ENCODE peak calls at places on chromosomes 7 and 10, in seven cellular contexts. W is SW480; F is activated naive CD4-positive, alpha-beta T cell treated with anti-CD3 and anti-CD28 coated beads, Interleukin-2, amount 10 ng/mL, durations not matched to agents 7 days and 5 days; D is effector memory CD8-positive, alpha-beta T cell; V is NCI-H1105; T is activated CD8-positive, alpha-beta memory T cell treated with anti-CD3 and anti-CD28 coated beads for 1 hour; H is NCI-H774. A is an unnamed sample.

GRCh38 chr10:109308971-109309370 is 614.3 kb downstream of the XPNPEP1 start:
- DNase-seq in D (no peak), W (no peak), H (no peak), F (no peak), T (no peak), V (no peak), A (no peak)

GRCh38 chr7:83835424-83835823 is 186.5 kb upstream of the SEMA3E start:
- DNase-seq in W (no peak), T (no peak), H (no peak), V (peak), F (no peak), D (no peak), A (peak)

GRCh38 chr7:63900394-63901203 is 98.0 kb upstream of the ZNF722 start:
- DNase-seq in H (peak), T (peak), F (peak), W (peak), D (peak), V (peak), A (peak)

GRCh38 chr10:44969854-44970253 is 8.8 kb downstream of the DEPP1 start:
- DNase-seq in D (no peak), T (no peak), F (no peak), V (no peak), W (no peak), H (no peak), A (no peak)

GRCh38 chr10:35516102-35516670 is 89.0 kb upstream of the GJD4 start:
- DNase-seq in H (no peak), W (no peak), F (no peak), D (no peak), V (no peak), T (no peak), A (no peak)

GRCh38 chr10:86337121-86337601 is 29.4 kb downstream of the GRID1 start:
- DNase-seq in H (no peak), W (no peak), F (no peak), V (no peak), D (no peak), T (no peak), A (no peak)

GRCh38 chr10:34638405-34639054 is 176.6 kb downstream of the PARD3 start:
- DNase-seq in H (peak), W (peak), F (peak), V (peak), T (peak), D (peak), A (peak)

GRCh38 chr7:22811746-22812280 is 10.8 kb downstream of the TOMM7 start:
- DNase-seq in T (no peak), H (no peak), W (no peak), F (no peak), D (no peak), V (no peak), A (no peak)

GRCh38 chr7:112022128-112022527 is 184.1 kb downstream of the DOCK4 start:
- DNase-seq in H (no peak), F (no peak), V (no peak), T (no peak), W (no peak), D (no peak), A (peak)

GRCh38 chr10:108598320-108598695 is 1325.0 kb downstream of the XPNPEP1 start:
- DNase-seq in T (no peak), D (no peak), F (no peak), V (no peak), H (no peak), W (no peak), A (no peak)

GRCh38 chr10:97875391-97875790 is 25.7 kb downstream of the GOLGA7B start:
- DNase-seq in F (no peak), D (no peak), V (no peak), H (no peak), T (no peak), W (no peak), A (no peak)

GRCh38 chr10:1571587-1572237 is 165.6 kb downstream of the ADARB2 start:
- DNase-seq in T (no peak), F (peak), D (no peak), V (no peak), W (no peak), H (peak), A (no peak)

GRCh38 chr10:101063548-101064414 is 2.0 kb downstream of the KAZALD1 start:
- DNase-seq in H (no peak), F (no peak), W (no peak), D (no peak), V (no peak), T (no peak), A (no peak)

GRCh38 chr10:107031981-107032699 is 132.4 kb downstream of the SORCS1 start:
- DNase-seq in W (no peak), F (no peak), D (no peak), T (no peak), V (no peak), H (no peak), A (no peak)